ENCODE peak calls at places on chromosomes 3 and 15, in five cellular contexts. E, I, R, C and Z are unnamed samples.

GRCh38 chr3:66816110-66816761 is 181.9 kb upstream of the KBTBD8 start:
- DNase-seq in R (no peak), I (peak), E (peak), C (no peak), Z (no peak)

GRCh38 chr15:72160846-72161245 is 36.7 kb downstream of the GRAMD2A start:
- DNase-seq in C (no peak), I (no peak), E (no peak), R (no peak), Z (no peak)

GRCh38 chr3:129533406-129533805 is 5.0 kb downstream of the RHO start:
- DNase-seq in E (no peak), R (no peak), I (no peak), C (no peak), Z (no peak)

GRCh38 chr3:13932578-13933295 is 52.9 kb upstream of the WNT7A start:
- DNase-seq in R (no peak), C (no peak), I (no peak), E (no peak), Z (no peak)

GRCh38 chr3:15271785-15272381 is 60.5 kb downstream of the SH3BP5 start:
- DNase-seq in R (peak), E (no peak), I (no peak), C (peak), Z (no peak)

GRCh38 chr15:70763120-70763949 is at the start of gene UACA:
- DNase-seq in R (peak), C (peak), I (peak), E (peak), Z (peak)

GRCh38 chr3:9768376-9768775 is 1.4 kb downstream of the CAMK1 start:
- DNase-seq in E (no peak), R (no peak), I (no peak), C (no peak), Z (no peak)

GRCh38 chr3:124051636-124052035 is 59.7 kb upstream of the ROPN1 start:
- DNase-seq in C (no peak), R (no peak), E (no peak), I (no peak), Z (no peak)

GRCh38 chr15:59764775-59765174 is 75.7 kb upstream of the BNIP2 start:
- DNase-seq in I (peak), E (no peak), C (no peak), R (no peak), Z (no peak)

GRCh38 chr3:11933529-11933928 is 70.7 kb upstream of the SYN2 start:
- DNase-seq in C (no peak), E (no peak), I (no peak), R (no peak), Z (no peak)

GRCh38 chr3:119538772-119539171 is 20.6 kb downstream of the CD80 start:
- DNase-seq in R (no peak), C (no peak), I (no peak), E (no peak), Z (no peak)